ENCODE peak calls at places on chromosomes 12 and 14, in four cellular contexts. F is cardiac fibroblast, X is fibroblast of the conjunctiva, E is GM10248. C is an unnamed sample.

GRCh38 chr14:34003052-34003668 is 52.3 kb upstream of the EGLN3 start:
- DNase-seq in F (no peak), X (no peak), E (no peak), C (no peak)

GRCh38 chr14:100726812-100727564 is at the start of gene DLK1:
- DNase-seq in E (no peak), X (no peak), F (no peak), C (no peak)

GRCh38 chr12:22668441-22668840 is 43.5 kb downstream of the ETNK1 start:
- DNase-seq in F (no peak), E (no peak), X (no peak), C (no peak)

GRCh38 chr12:52872644-52873384 is 24.0 kb upstream of the KRT78 start:
- DNase-seq in E (no peak), X (no peak), F (no peak), C (no peak)

GRCh38 chr12:19125325-19125724 is 4.2 kb upstream of the PLEKHA5 start:
- DNase-seq in E (no peak), X (no peak), F (peak; percentile 20), C (no peak)

GRCh38 chr14:33611405-33612183 is 339.3 kb downstream of the EGLN3 start:
- DNase-seq in E (no peak), X (no peak), F (peak; percentile 58), C (no peak)

GRCh38 chr12:107990325-107990724 is 138.8 kb upstream of the WSCD2 start:
- DNase-seq in E (peak; percentile 12), X (no peak), F (peak; percentile 11), C (peak; percentile 40)

GRCh38 chr14:105252552-105253328 is 4.4 kb downstream of the BTBD6 start:
- DNase-seq in F (no peak), E (no peak), X (no peak), C (no peak)

GRCh38 chr14:92657457-92658142 is 90.8 kb downstream of the LGMN start:
- DNase-seq in F (no peak), E (no peak), X (no peak), C (no peak)

GRCh38 chr12:81502912-81503695 is 256.0 kb downstream of the PPFIA2 start:
- DNase-seq in F (peak; percentile 85), E (no peak), X (peak; percentile 35), C (no peak)

GRCh38 chr12:96343347-96343954 is 56.8 kb downstream of the CDK17 start:
- DNase-seq in X (no peak), E (peak; percentile 29), F (peak; percentile 28), C (no peak)

GRCh38 chr12:70150230-70150629 is 93.0 kb upstream of the CNOT2 start:
- DNase-seq in E (no peak), X (no peak), F (no peak), C (no peak)

GRCh38 chr12:124513297-124513867 is 54.0 kb downstream of the NCOR2 start:
- DNase-seq in E (no peak), F (no peak), X (no peak), C (no peak)

GRCh38 chr14:32933943-32934890 is 4.5 kb upstream of the NPAS3 start:
- DNase-seq in F (peak; percentile 35), X (no peak), E (no peak), C (no peak)

GRCh38 chr12:114815157-114815556 is 131.2 kb upstream of the TBX3 start:
- DNase-seq in E (no peak), F (no peak), X (no peak), C (no peak)

GRCh38 chr14:76203086-76204001 is 51.6 kb downstream of the GPATCH2L start:
- DNase-seq in X (peak; percentile 56), E (peak; percentile 59), F (peak; percentile 77), C (no peak)